ENCODE peak calls at places on chromosomes 11 and 22, in four cellular contexts. S, L, B and C are unnamed samples.

GRCh38 chr11:91904792-91905785 is 319.5 kb upstream of the FAT3 start:
- DNase-seq in S (no peak), L (no peak), B (no peak), C (peak)

GRCh38 chr11:121814962-121815361 is 301.1 kb downstream of the BLID start:
- DNase-seq in S (no peak), B (no peak), L (no peak), C (no peak)

GRCh38 chr11:45303316-45303715 is 17.2 kb upstream of the SYT13 start:
- DNase-seq in B (no peak), S (no peak), L (no peak), C (no peak)

GRCh38 chr11:132632641-132633124 is 899.6 kb downstream of the OPCML start:
- DNase-seq in S (no peak), L (no peak), B (no peak), C (peak)

GRCh38 chr11:75184757-75185156 is 33.9 kb downstream of the SLCO2B1 start:
- DNase-seq in B (no peak), L (no peak), S (no peak), C (no peak)

GRCh38 chr22:26502688-26503561 is 9.3 kb downstream of the TFIP11 start:
- DNase-seq in B (peak), S (peak), L (no peak), C (peak)

GRCh38 chr11:57432714-57433163 is 5.8 kb upstream of the SLC43A3 start:
- DNase-seq in L (no peak), B (peak), S (no peak), C (peak)

GRCh38 chr11:99271527-99271926 is 250.8 kb downstream of the CNTN5 start:
- DNase-seq in S (no peak), B (no peak), L (no peak), C (no peak)

GRCh38 chr11:60858731-60859464 is 3.1 kb upstream of the PTGDR2 start:
- DNase-seq in L (no peak), B (no peak), S (peak), C (no peak)

GRCh38 chr22:43829904-43830851 is 18.1 kb upstream of the EFCAB6 start:
- DNase-seq in L (no peak), S (peak), B (peak), C (no peak)

GRCh38 chr11:114179234-114179941 is 116.8 kb upstream of the NNMT start:
- DNase-seq in B (peak), S (no peak), L (peak), C (peak)

GRCh38 chr11:94876645-94877445 is 96.5 kb downstream of the CWC15 start:
- DNase-seq in L (peak), S (no peak), B (peak), C (peak)

GRCh38 chr22:49331878-49332277 is 495.8 kb downstream of the BRD1 start:
- DNase-seq in L (no peak), B (no peak), S (peak), C (no peak)

GRCh38 chr11:9210224-9210921 is 54.8 kb downstream of the DENND5A start:
- DNase-seq in L (no peak), B (no peak), S (no peak), C (no peak)

GRCh38 chr11:134361661-134362060 is 29.9 kb downstream of the GLB1L2 start:
- DNase-seq in B (no peak), S (peak), L (no peak), C (no peak)

GRCh38 chr11:40722179-40722795 is 737.2 kb downstream of the LRRC4C start:
- DNase-seq in L (no peak), S (no peak), B (peak), C (peak)

GRCh38 chr11:76805206-76805913 is 22.2 kb downstream of the TSKU start:
- DNase-seq in L (no peak), S (peak), B (no peak), C (no peak)

GRCh38 chr11:125036933-125037332 is 26.2 kb upstream of the SLC37A2 start:
- DNase-seq in B (no peak), L (no peak), S (no peak), C (no peak)

GRCh38 chr22:43925433-43926348 is 2.1 kb downstream of the PNPLA3 start:
- DNase-seq in L (no peak), S (no peak), B (no peak), C (no peak)

GRCh38 chr11:70555092-70555491 is 156.8 kb downstream of the CTTN start:
- DNase-seq in L (no peak), S (no peak), B (no peak), C (no peak)

GRCh38 chr11:57792060-57792541 is 30.5 kb downstream of the CTNND1 start:
- DNase-seq in B (peak), S (peak), L (peak), C (peak)

GRCh38 chr11:122720482-122720881 is 65.0 kb downstream of the UBASH3B start:
- DNase-seq in B (no peak), L (no peak), S (no peak), C (no peak)

GRCh38 chr11:33997473-33998347 is 53.8 kb upstream of the CAPRIN1 start:
- DNase-seq in L (no peak), B (no peak), S (no peak), C (no peak)

GRCh38 chr11:6604081-6604626 is 580 bp downstream of the ILK start:
- DNase-seq in B (peak), L (peak), S (peak), C (peak)

GRCh38 chr22:18947905-18948304 is 11.8 kb upstream of the PRODH start:
- DNase-seq in B (no peak), L (peak), S (no peak), C (no peak)

GRCh38 chr22:18954333-18954732 is 18.2 kb upstream of the PRODH start:
- DNase-seq in L (no peak), B (peak), S (peak), C (peak)

GRCh38 chr22:18954941-18955571 is 19.0 kb upstream of the PRODH start:
- DNase-seq in B (no peak), S (peak), L (no peak), C (no peak)

GRCh38 chr22:18952022-18952421 is 15.9 kb upstream of the PRODH start:
- DNase-seq in S (no peak), L (no peak), B (no peak), C (no peak)

DNA sequence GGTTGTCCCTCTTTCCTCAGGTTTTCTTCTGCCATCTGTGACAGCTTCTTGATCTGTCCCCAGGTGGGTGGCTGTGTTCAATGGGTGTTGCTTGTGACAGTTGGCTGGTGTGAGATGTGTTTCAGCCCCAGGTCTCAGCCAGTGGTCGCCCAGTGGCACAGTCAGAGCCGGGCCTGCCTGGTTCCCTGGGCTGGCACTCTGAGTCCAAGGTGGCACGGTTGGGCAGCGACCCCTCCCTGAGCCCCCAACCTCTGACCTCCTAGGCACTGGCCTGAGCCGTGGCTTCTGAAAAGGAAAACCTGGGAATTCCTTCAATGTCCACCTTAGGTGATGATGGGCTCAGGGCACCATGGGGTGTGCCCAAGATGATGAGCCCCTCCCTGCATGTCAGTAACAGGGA is 14.0 kb upstream of the PRODH start:
- DNase-seq in L (no peak), S (no peak), B (no peak), C (no peak)
- TF ChIP-seq POLR2A in L (no peak), S (no peak), B (no peak), C (no peak)

GRCh38 chr22:40178417-40179409 is 988 bp downstream of the TNRC6B start:
- DNase-seq in S (peak), L (no peak), B (peak), C (peak)

GRCh38 chr22:40175571-40176105 is 2.1 kb upstream of the TNRC6B start:
- DNase-seq in L (no peak), B (no peak), S (no peak), C (peak)

GRCh38 chr22:40179535-40179934 is 1.8 kb downstream of the TNRC6B start:
- DNase-seq in S (no peak), B (no peak), L (no peak), C (peak)

GRCh38 chr22:40176921-40177737 is 596 bp upstream of the TNRC6B start:
- DNase-seq in B (peak), S (peak), L (peak), C (peak)

DNA sequence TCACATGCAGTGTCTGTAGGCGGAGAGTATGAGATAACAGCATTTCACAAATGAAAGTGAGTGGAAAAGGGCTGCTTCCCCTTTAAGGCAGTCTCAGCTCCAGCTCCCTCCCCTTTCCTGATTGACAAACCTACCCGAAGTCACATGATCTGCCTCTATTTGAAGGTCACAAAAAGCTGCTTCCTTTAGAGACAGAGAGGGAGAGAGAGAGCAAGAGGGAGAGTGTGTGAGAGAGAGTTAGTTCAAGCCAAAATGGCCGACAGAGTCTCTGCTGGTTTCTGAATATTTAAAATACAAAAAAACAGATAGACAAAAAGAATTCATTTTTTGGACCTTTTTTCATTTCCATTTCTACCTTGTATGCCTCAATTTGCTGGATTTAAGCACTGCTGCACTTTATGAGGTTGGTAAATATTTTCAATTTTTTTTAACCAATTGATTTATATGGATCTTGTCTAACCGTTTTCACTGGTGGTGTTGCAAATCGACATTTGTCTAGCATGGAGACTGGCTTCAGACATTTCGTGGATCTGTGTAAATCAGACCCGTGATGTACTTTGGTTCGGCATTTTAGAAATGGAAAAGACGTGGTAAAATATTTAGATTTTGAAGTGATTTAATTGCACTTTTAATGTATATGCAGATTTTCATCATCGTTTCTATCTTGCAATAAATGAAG is at the start of gene TNRC6B:
- DNase-seq in S (peak), L (peak), B (peak), C (peak)
- TF ChIP-seq POLR2A in S (peak), L (peak), B (peak), C (peak)

GRCh38 chr11:65849366-65849765 is 8.6 kb downstream of the CFL1 start:
- DNase-seq in L (no peak), B (no peak), S (no peak), C (no peak)
- TF ChIP-seq POLR2A in L (no peak), B (no peak), S (no peak), C (no peak)

DNA sequence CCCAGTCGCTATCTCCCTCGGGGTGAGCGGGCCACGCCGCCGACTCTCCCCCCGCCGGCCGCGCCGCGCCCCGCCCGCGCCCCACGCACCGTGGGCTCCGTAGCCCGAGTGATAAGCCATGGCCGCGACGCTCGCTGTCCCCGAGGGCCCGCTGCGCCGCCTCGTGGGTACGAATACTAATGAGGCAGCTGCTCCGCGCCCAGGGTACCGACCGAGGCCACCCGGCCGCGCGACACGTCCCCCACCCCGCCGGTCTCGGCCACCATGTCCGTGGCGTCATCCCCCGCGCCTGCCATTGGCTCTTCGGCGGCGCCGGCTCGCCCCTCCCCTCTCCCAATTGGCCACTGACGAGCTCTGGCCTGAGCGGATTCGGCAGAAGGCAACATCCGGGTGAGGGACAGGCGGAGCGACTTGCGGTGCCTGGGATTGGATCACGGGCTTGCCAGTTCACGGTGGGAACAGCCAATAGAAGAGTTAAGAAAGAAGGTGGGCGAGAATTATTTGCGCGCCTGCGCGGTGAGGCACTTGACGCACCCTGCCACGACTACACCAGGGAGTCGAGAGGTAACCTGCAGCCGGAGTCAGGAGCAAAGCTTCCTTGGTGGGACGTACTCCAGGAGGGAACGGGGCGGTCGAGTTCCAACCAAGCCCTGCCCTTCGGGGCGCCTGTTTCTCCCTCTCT is at the start of gene YIF1A:
- DNase-seq in B (peak), L (peak), S (peak), C (peak)
- TF ChIP-seq POLR2A in B (peak), L (peak), S (peak), C (peak)

DNA sequence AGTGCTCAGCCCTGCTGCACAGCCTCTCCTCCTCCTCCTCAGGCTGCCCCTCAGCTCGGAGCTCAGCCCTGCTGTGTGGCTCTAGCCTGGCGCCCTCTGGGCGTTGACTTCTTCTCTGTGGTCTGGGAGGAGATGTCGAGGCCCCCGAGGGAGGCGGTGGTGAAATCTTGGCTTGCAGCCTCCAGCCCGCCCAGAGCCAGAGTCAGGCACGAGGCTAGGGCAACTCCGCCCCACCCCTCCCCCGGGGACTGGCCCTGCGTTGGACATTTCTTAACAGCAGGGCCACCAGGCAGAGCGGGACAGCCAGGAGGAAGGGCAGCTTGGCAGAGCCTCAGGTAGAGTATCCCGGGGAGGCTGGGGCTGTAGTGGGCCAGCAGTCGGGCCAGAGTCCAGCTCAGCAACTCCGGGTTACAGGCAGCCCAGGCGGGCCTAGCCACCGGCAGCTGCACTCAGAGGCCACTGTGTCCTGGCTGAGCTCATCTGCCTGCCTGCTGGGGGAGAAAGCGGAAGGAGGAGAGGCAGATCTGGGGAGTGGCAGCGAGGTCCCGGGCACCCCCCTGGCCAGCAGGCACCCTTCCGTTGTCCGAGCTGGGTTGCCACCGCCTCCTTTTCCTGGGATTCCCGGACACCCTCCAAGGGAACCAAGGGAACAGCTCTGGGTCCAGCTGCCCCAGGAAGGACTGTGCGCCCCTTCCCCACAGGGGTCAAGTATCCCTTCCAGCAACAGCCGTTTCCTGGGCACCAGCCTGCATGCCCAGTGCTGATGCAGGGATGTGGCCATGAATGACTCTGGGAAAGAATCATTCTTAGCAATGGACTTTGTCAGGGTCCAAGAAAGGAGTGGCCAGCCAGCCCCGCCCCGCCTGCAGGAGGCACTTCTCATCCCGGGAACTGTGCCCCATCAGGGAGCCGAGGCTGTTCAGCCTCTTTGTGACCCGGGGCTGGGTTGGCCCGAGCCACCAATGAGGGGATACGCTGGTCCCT is at the start of gene ALDH3B1:
- DNase-seq in L (peak), S (peak), B (peak), C (peak)
- TF ChIP-seq POLR2A in L (no peak), S (peak), B (no peak), C (peak)